ENCODE peak calls at places on chromosomes 7 and 10, in seven cellular contexts. One of them, this sample, is unnamed.

GRCh38 chr7:76340617-76341131 is 18.1 kb downstream of the YWHAG start:
- DNase-seq in NAMALWA: no peak
- DNase-seq in ELR: peak; percentile 32
- DNase-seq in CD4-positive, CD25-positive, alpha-beta regulatory T cell: no peak
- DNase-seq in NCI-H2227 treated with DMSO at 0.1 percent for 48 hours: no peak
- DNase-seq in activated T-cell treated with anti-CD3 and anti-CD28 coated beads for 1 hour: no peak
- DNase-seq in Peyer's patch: no peak
- DNase-seq in this sample: no peak

GRCh38 chr7:101870361-101871062 is 53.1 kb downstream of the CUX1 start:
- DNase-seq in activated T-cell treated with anti-CD3 and anti-CD28 coated beads for 1 hour: no peak
- DNase-seq in CD4-positive, CD25-positive, alpha-beta regulatory T cell: no peak
- DNase-seq in NAMALWA: peak; percentile 91
- DNase-seq in Peyer's patch: no peak
- DNase-seq in ELR: no peak
- DNase-seq in NCI-H2227 treated with DMSO at 0.1 percent for 48 hours: no peak
- DNase-seq in this sample: no peak

GRCh38 chr10:124253006-124253405 is 159.6 kb upstream of the CHST15 start:
- DNase-seq in CD4-positive, CD25-positive, alpha-beta regulatory T cell: no peak
- DNase-seq in ELR: no peak
- DNase-seq in Peyer's patch: no peak
- DNase-seq in NAMALWA: no peak
- DNase-seq in NCI-H2227 treated with DMSO at 0.1 percent for 48 hours: no peak
- DNase-seq in activated T-cell treated with anti-CD3 and anti-CD28 coated beads for 1 hour: no peak
- DNase-seq in this sample: no peak

GRCh38 chr10:8639601-8640000 is 585.1 kb downstream of the GATA3 start:
- DNase-seq in activated T-cell treated with anti-CD3 and anti-CD28 coated beads for 1 hour: no peak
- DNase-seq in NCI-H2227 treated with DMSO at 0.1 percent for 48 hours: no peak
- DNase-seq in CD4-positive, CD25-positive, alpha-beta regulatory T cell: no peak
- DNase-seq in NAMALWA: no peak
- DNase-seq in ELR: no peak
- DNase-seq in Peyer's patch: no peak
- DNase-seq in this sample: no peak

GRCh38 chr10:96292971-96293909 is 11.0 kb upstream of the DNTT start:
- DNase-seq in ELR: peak; percentile 55
- DNase-seq in NAMALWA: peak; percentile 83
- DNase-seq in NCI-H2227 treated with DMSO at 0.1 percent for 48 hours: peak; percentile 38
- DNase-seq in CD4-positive, CD25-positive, alpha-beta regulatory T cell: peak; percentile 45
- DNase-seq in Peyer's patch: no peak
- DNase-seq in activated T-cell treated with anti-CD3 and anti-CD28 coated beads for 1 hour: no peak
- DNase-seq in this sample: no peak

GRCh38 chr7:3245721-3246120 is 55.3 kb upstream of the SDK1 start:
- DNase-seq in NCI-H2227 treated with DMSO at 0.1 percent for 48 hours: no peak
- DNase-seq in CD4-positive, CD25-positive, alpha-beta regulatory T cell: no peak
- DNase-seq in ELR: no peak
- DNase-seq in NAMALWA: no peak
- DNase-seq in activated T-cell treated with anti-CD3 and anti-CD28 coated beads for 1 hour: no peak
- DNase-seq in Peyer's patch: no peak
- DNase-seq in this sample: no peak

GRCh38 chr7:26681819-26682418 is 182.5 kb downstream of the SKAP2 start:
- DNase-seq in ELR: peak; percentile 55
- DNase-seq in CD4-positive, CD25-positive, alpha-beta regulatory T cell: peak; percentile 35
- DNase-seq in NCI-H2227 treated with DMSO at 0.1 percent for 48 hours: peak; percentile 24
- DNase-seq in activated T-cell treated with anti-CD3 and anti-CD28 coated beads for 1 hour: no peak
- DNase-seq in Peyer's patch: no peak
- DNase-seq in NAMALWA: peak; percentile 78
- DNase-seq in this sample: peak; percentile 17

GRCh38 chr10:64112697-64113367 is 591.6 kb downstream of the REEP3 start:
- DNase-seq in CD4-positive, CD25-positive, alpha-beta regulatory T cell: no peak
- DNase-seq in ELR: no peak
- DNase-seq in Peyer's patch: no peak
- DNase-seq in NCI-H2227 treated with DMSO at 0.1 percent for 48 hours: no peak
- DNase-seq in NAMALWA: peak; percentile 5
- DNase-seq in activated T-cell treated with anti-CD3 and anti-CD28 coated beads for 1 hour: no peak
- DNase-seq in this sample: no peak

GRCh38 chr7:34160261-34160752 is 255.0 kb downstream of the BMPER start:
- DNase-seq in NCI-H2227 treated with DMSO at 0.1 percent for 48 hours: no peak
- DNase-seq in NAMALWA: no peak
- DNase-seq in activated T-cell treated with anti-CD3 and anti-CD28 coated beads for 1 hour: no peak
- DNase-seq in Peyer's patch: no peak
- DNase-seq in ELR: peak; percentile 87
- DNase-seq in CD4-positive, CD25-positive, alpha-beta regulatory T cell: no peak
- DNase-seq in this sample: no peak

GRCh38 chr10:131973160-131973951 is 8.4 kb downstream of the BNIP3 start:
- DNase-seq in activated T-cell treated with anti-CD3 and anti-CD28 coated beads for 1 hour: no peak
- DNase-seq in ELR: no peak
- DNase-seq in NAMALWA: no peak
- DNase-seq in Peyer's patch: no peak
- DNase-seq in CD4-positive, CD25-positive, alpha-beta regulatory T cell: no peak
- DNase-seq in NCI-H2227 treated with DMSO at 0.1 percent for 48 hours: no peak
- DNase-seq in this sample: no peak

GRCh38 chr10:60846173-60846572 is 67.9 kb downstream of the CDK1 start:
- DNase-seq in CD4-positive, CD25-positive, alpha-beta regulatory T cell: no peak
- DNase-seq in ELR: peak; percentile 65
- DNase-seq in Peyer's patch: no peak
- DNase-seq in activated T-cell treated with anti-CD3 and anti-CD28 coated beads for 1 hour: no peak
- DNase-seq in NCI-H2227 treated with DMSO at 0.1 percent for 48 hours: no peak
- DNase-seq in NAMALWA: no peak
- DNase-seq in this sample: no peak

GRCh38 chr7:101402081-101402779 is 39.6 kb downstream of the COL26A1 start:
- DNase-seq in activated T-cell treated with anti-CD3 and anti-CD28 coated beads for 1 hour: no peak
- DNase-seq in ELR: peak; percentile 61
- DNase-seq in NAMALWA: no peak
- DNase-seq in Peyer's patch: no peak
- DNase-seq in NCI-H2227 treated with DMSO at 0.1 percent for 48 hours: no peak
- DNase-seq in CD4-positive, CD25-positive, alpha-beta regulatory T cell: no peak
- DNase-seq in this sample: no peak

GRCh38 chr7:135335628-135336139 is 102.0 kb downstream of the STRA8 start:
- DNase-seq in activated T-cell treated with anti-CD3 and anti-CD28 coated beads for 1 hour: peak; percentile 1
- DNase-seq in NCI-H2227 treated with DMSO at 0.1 percent for 48 hours: peak; percentile 74
- DNase-seq in ELR: peak; percentile 67
- DNase-seq in Peyer's patch: no peak
- DNase-seq in CD4-positive, CD25-positive, alpha-beta regulatory T cell: peak; percentile 25
- DNase-seq in NAMALWA: peak; percentile 70
- DNase-seq in this sample: peak; percentile 13

GRCh38 chr10:7667262-7668141 is 736 bp upstream of the ITIH5 start:
- DNase-seq in Peyer's patch: no peak
- DNase-seq in activated T-cell treated with anti-CD3 and anti-CD28 coated beads for 1 hour: no peak
- DNase-seq in CD4-positive, CD25-positive, alpha-beta regulatory T cell: no peak
- DNase-seq in NCI-H2227 treated with DMSO at 0.1 percent for 48 hours: no peak
- DNase-seq in NAMALWA: no peak
- DNase-seq in ELR: no peak
- DNase-seq in this sample: no peak

GRCh38 chr10:19168584-19168983 is 120.0 kb downstream of the MALRD1 start:
- DNase-seq in activated T-cell treated with anti-CD3 and anti-CD28 coated beads for 1 hour: no peak
- DNase-seq in CD4-positive, CD25-positive, alpha-beta regulatory T cell: no peak
- DNase-seq in NCI-H2227 treated with DMSO at 0.1 percent for 48 hours: no peak
- DNase-seq in NAMALWA: peak; percentile 31
- DNase-seq in ELR: no peak
- DNase-seq in Peyer's patch: no peak
- DNase-seq in this sample: no peak

GRCh38 chr10:11164806-11165590 is 147.3 kb downstream of the CELF2 start:
- DNase-seq in activated T-cell treated with anti-CD3 and anti-CD28 coated beads for 1 hour: peak; percentile 49
- DNase-seq in NCI-H2227 treated with DMSO at 0.1 percent for 48 hours: peak; percentile 3
- DNase-seq in NAMALWA: peak; percentile 75
- DNase-seq in CD4-positive, CD25-positive, alpha-beta regulatory T cell: peak; percentile 81
- DNase-seq in ELR: peak; percentile 4
- DNase-seq in Peyer's patch: peak; percentile 83
- DNase-seq in this sample: peak; percentile 64

GRCh38 chr10:78584666-78585065 is 484.1 kb upstream of the ZMIZ1 start:
- DNase-seq in activated T-cell treated with anti-CD3 and anti-CD28 coated beads for 1 hour: no peak
- DNase-seq in CD4-positive, CD25-positive, alpha-beta regulatory T cell: no peak
- DNase-seq in NCI-H2227 treated with DMSO at 0.1 percent for 48 hours: no peak
- DNase-seq in ELR: no peak
- DNase-seq in Peyer's patch: no peak
- DNase-seq in NAMALWA: no peak
- DNase-seq in this sample: no peak

This sample was measured in central memory CD4-positive, alpha-beta T cell.